ENCODE peak calls at places on chromosome 10, in six cellular contexts. X, W, F, C, E and O are unnamed samples. For H3K4me1, the result is how much of the 10 kb centered on the place peaks cover.

GRCh38 chr10:74841265-74841973 is 15.0 kb downstream of the KAT6B start:
- DNase-seq in X (no peak), W (no peak), F (no peak), C (no peak), E (no peak), O (no peak)

GRCh38 chr10:110141185-110141584 is 66.2 kb upstream of the MXI1 start:
- DNase-seq in X (no peak), W (no peak), F (peak), C (no peak), E (peak), O (peak)

GRCh38 chr10:52993109-52993508 is 220.5 kb upstream of the MBL2 start:
- DNase-seq in X (no peak), W (no peak), F (no peak), C (no peak), E (no peak), O (no peak)

GRCh38 chr10:99656199-99657064 is 2.9 kb upstream of the ENTPD7 start:
- DNase-seq in X (no peak), W (no peak), F (no peak), C (no peak), E (no peak), O (peak)

GRCh38 chr10:34916368-34916767 is 101.3 kb upstream of the PARD3 start:
- DNase-seq in X (no peak), W (no peak), F (no peak), C (no peak), E (peak), O (peak)

GRCh38 chr10:33460461-33461294 is 126.2 kb upstream of the NRP1 start:
- DNase-seq in X (no peak), W (no peak), F (peak), C (no peak), E (peak), O (peak)

GRCh38 chr10:52143338-52143737 is 170.7 kb upstream of the DKK1 start:
- DNase-seq in X (no peak), W (no peak), F (no peak), C (no peak), E (no peak), O (no peak)

GRCh38 chr10:35638116-35638515 is 4.0 kb downstream of the FZD8 start:
- DNase-seq in X (no peak), W (peak), F (no peak), C (no peak), E (peak), O (no peak)

GRCh38 chr10:93680414-93681047 is 21.9 kb downstream of the FRA10AC1 start:
- DNase-seq in X (no peak), W (peak), F (peak), C (peak), E (peak), O (peak)

GRCh38 chr10:101043356-101043707 is 12.3 kb downstream of the SFXN3 start:
- DNase-seq in X (no peak), W (no peak), F (no peak), C (no peak), E (no peak), O (peak)

GRCh38 chr10:64863836-64864235 is 1342.6 kb downstream of the REEP3 start:
- DNase-seq in X (no peak), W (peak), F (no peak), C (no peak), E (peak), O (no peak)
- TF ChIP-seq EZH2phosphoT487 in X (no peak), W (no peak), F (no peak), C (no peak), E (no peak), O (no peak)

GRCh38 chr10:8052344-8052969 is 2.0 kb upstream of the GATA3 start:
- DNase-seq in X (no peak), W (no peak), F (peak), C (no peak), E (no peak), O (no peak)
- H3K4me1 ChIP-seq in X (under half), W (under half), F (under half), C (under half), E (under half), O (under half)

GRCh38 chr10:30438016-30438850 is 4.2 kb downstream of the MAP3K8 start:
- DNase-seq in X (peak), W (no peak), F (no peak), C (no peak), E (no peak), O (peak)
- H3K4me3 ChIP-seq in X (peak), W (no peak), F (no peak), C (no peak), E (no peak), O (peak)

GRCh38 chr10:57830877-57831535 is 436.7 kb downstream of the IPMK start:
- DNase-seq in X (no peak), W (no peak), F (no peak), C (no peak), E (no peak), O (no peak)

GRCh38 chr10:57822965-57823364 is 444.7 kb downstream of the IPMK start:
- DNase-seq in X (no peak), W (no peak), F (no peak), C (no peak), E (no peak), O (no peak)

GRCh38 chr10:57823398-57823797 is 444.3 kb downstream of the IPMK start:
- DNase-seq in X (no peak), W (no peak), F (no peak), C (no peak), E (no peak), O (no peak)

GRCh38 chr10:57825015-57825414 is 442.7 kb downstream of the IPMK start:
- DNase-seq in X (no peak), W (no peak), F (no peak), C (no peak), E (no peak), O (no peak)
- TF ChIP-seq EZH2phosphoT487 in X (no peak), W (no peak), F (no peak), C (no peak), E (no peak), O (no peak)

GRCh38 chr10:89332092-89332633 is 4.4 kb downstream of the IFIT3 start:
- DNase-seq in X (peak), W (no peak), F (peak), C (no peak), E (no peak), O (peak)
- H3K4me1 ChIP-seq in X (under half), W (under half), F (under half), C (under half), E (under half), O (under half)

GRCh38 chr10:26798298-26798697 is 62.5 kb downstream of the ABI1 start:
- DNase-seq in X (peak), W (no peak), F (no peak), C (no peak), E (no peak), O (no peak)

GRCh38 chr10:26801274-26801673 is 59.5 kb downstream of the ABI1 start:
- DNase-seq in X (no peak), W (no peak), F (no peak), C (no peak), E (no peak), O (no peak)

GRCh38 chr10:26800468-26800867 is 60.3 kb downstream of the ABI1 start:
- DNase-seq in X (no peak), W (no peak), F (no peak), C (no peak), E (no peak), O (no peak)

GRCh38 chr10:26797340-26797739 is 63.4 kb downstream of the ABI1 start:
- DNase-seq in X (no peak), W (no peak), F (no peak), C (no peak), E (no peak), O (no peak)

GRCh38 chr10:26799342-26799741 is 61.4 kb downstream of the ABI1 start:
- DNase-seq in X (peak), W (no peak), F (no peak), C (no peak), E (no peak), O (no peak)
- H3K4me3 ChIP-seq in X (peak), W (no peak), F (no peak), C (no peak), E (no peak), O (no peak)